ENCODE peak calls at places on chromosomes 3 and 15, in four cellular contexts. T is NCI-H82, Y is mesenchymal stem cell, K is sigmoid colon. S is an unnamed sample.

GRCh38 chr15:44441095-44441501 is 13.7 kb downstream of the CTDSPL2 start:
- DNase-seq in T (no peak), Y (no peak), K (no peak), S (no peak)

GRCh38 chr3:71568217-71568616 is 15.3 kb downstream of the FOXP1 start:
- DNase-seq in T (no peak), Y (no peak), K (no peak), S (no peak)

GRCh38 chr3:191627064-191627463 is 166.1 kb downstream of the PYDC2 start:
- DNase-seq in T (no peak), Y (no peak), K (no peak), S (no peak)

GRCh38 chr3:11774296-11774877 is 72.3 kb downstream of the TAMM41 start:
- DNase-seq in T (peak), Y (peak), K (peak), S (no peak)

GRCh38 chr3:177105623-177106022 is 91.7 kb downstream of the TBL1XR1 start:
- DNase-seq in T (no peak), Y (no peak), K (no peak), S (no peak)

GRCh38 chr15:86333819-86334218 is 254.1 kb downstream of the AGBL1 start:
- DNase-seq in T (no peak), Y (no peak), K (no peak), S (no peak)

GRCh38 chr15:68231102-68231818 is 1.7 kb upstream of the CLN6 start:
- DNase-seq in T (peak), Y (no peak), K (no peak), S (no peak)

GRCh38 chr3:14317057-14317553 is 85.3 kb upstream of the SLC6A6 start:
- DNase-seq in T (no peak), Y (no peak), K (no peak), S (no peak)

GRCh38 chr15:70810916-70811578 is 42.9 kb downstream of the LARP6 start:
- DNase-seq in T (no peak), Y (no peak), K (no peak), S (no peak)

GRCh38 chr3:113231391-113231790 is 20.0 kb downstream of the BOC start:
- DNase-seq in T (no peak), Y (peak), K (no peak), S (no peak)

GRCh38 chr3:147373301-147373700 is 33.0 kb downstream of the ZIC4 start:
- DNase-seq in T (no peak), Y (no peak), K (no peak), S (no peak)

GRCh38 chr3:57179580-57180410 is 14.6 kb upstream of the IL17RD start:
- DNase-seq in T (peak), Y (peak), K (no peak), S (no peak)

GRCh38 chr3:14414841-14415464 is 12.5 kb downstream of the SLC6A6 start:
- DNase-seq in T (no peak), Y (peak), K (no peak), S (no peak)

GRCh38 chr3:141486735-141487418 is at the start of gene RASA2:
- DNase-seq in T (peak), Y (peak), K (peak), S (peak)

GRCh38 chr3:49924683-49925082 is 4.9 kb downstream of the MON1A start:
- DNase-seq in T (no peak), Y (peak), K (no peak), S (peak)

GRCh38 chr3:111070772-111071256 is 802 bp upstream of the NECTIN3 start:
- DNase-seq in T (peak), Y (no peak), K (no peak), S (no peak)

GRCh38 chr15:90665288-90666134 is 51.6 kb upstream of the BLM start:
- DNase-seq in T (no peak), Y (no peak), K (peak), S (peak)

GRCh38 chr3:107133891-107134290 is 243.3 kb upstream of the CCDC54 start:
- DNase-seq in T (no peak), Y (no peak), K (no peak), S (no peak)

GRCh38 chr3:53616330-53616729 is 121.9 kb downstream of the CACNA1D start:
- DNase-seq in T (no peak), Y (no peak), K (no peak), S (no peak)

GRCh38 chr3:174986685-174987084 is 127.6 kb downstream of the NAALADL2 start:
- DNase-seq in T (no peak), Y (peak), K (no peak), S (no peak)

GRCh38 chr3:23992051-23992628 is 47.1 kb downstream of the NR1D2 start:
- DNase-seq in T (peak), Y (peak), K (no peak), S (no peak)

GRCh38 chr3:7953449-7954015 is 548.1 kb upstream of the LMCD1 start:
- DNase-seq in T (no peak), Y (no peak), K (no peak), S (no peak)

GRCh38 chr3:47399531-47400270 is 18.9 kb downstream of the PTPN23 start:
- DNase-seq in T (no peak), Y (no peak), K (no peak), S (no peak)

GRCh38 chr3:53682807-53683206 is 163.4 kb downstream of the CHDH start:
- DNase-seq in T (no peak), Y (no peak), K (no peak), S (no peak)

GRCh38 chr15:25136119-25136518 is 181.3 kb downstream of the SNRPN start:
- DNase-seq in T (peak), Y (peak), K (no peak), S (no peak)

GRCh38 chr3:101100361-101101009 is 107.3 kb upstream of the ABI3BP start:
- DNase-seq in T (no peak), Y (no peak), K (no peak), S (no peak)

S was measured in AG09319.